ENCODE peak calls at places on chromosomes 1 and 21, in five cellular contexts. N, T, P, I and L are unnamed samples. For H3K4me1, the result is how much of the 10 kb centered on the place peaks cover.

GRCh38 chr1:168179411-168180147 is 817 bp downstream of the TIPRL start:
- DNase-seq in N (no peak), T (no peak), P (no peak), I (no peak), L (no peak)

GRCh38 chr1:229101475-229101874 is 169.4 kb upstream of the RAB4A start:
- DNase-seq in N (no peak), T (no peak), P (no peak), I (no peak), L (no peak)

GRCh38 chr1:23643668-23644554 is 47.7 kb upstream of the RPL11 start:
- DNase-seq in N (no peak), T (no peak), P (no peak), I (no peak), L (no peak)

GRCh38 chr21:42093991-42094417 is 22.9 kb downstream of the UMODL1 start:
- DNase-seq in N (peak), T (no peak), P (no peak), I (peak), L (no peak)

GRCh38 chr1:68230901-68231626 is 1.3 kb downstream of the WLS start:
- DNase-seq in N (no peak), T (peak), P (peak), I (peak), L (no peak)

GRCh38 chr1:155175927-155176371 is 2.3 kb downstream of the TRIM46 start:
- DNase-seq in N (no peak), T (peak), P (peak), I (peak), L (no peak)

GRCh38 chr1:19505694-19506457 is 20.5 kb upstream of the CAPZB start:
- DNase-seq in N (no peak), T (no peak), P (no peak), I (no peak), L (no peak)

GRCh38 chr1:170886460-170886859 is 48.9 kb upstream of the MROH9 start:
- DNase-seq in N (no peak), T (peak), P (no peak), I (no peak), L (no peak)

GRCh38 chr21:37045139-37045538 is 27.7 kb downstream of the PIGP start:
- DNase-seq in N (no peak), T (no peak), P (no peak), I (no peak), L (no peak)

GRCh38 chr1:246647113-246647512 is 77.1 kb upstream of the SCCPDH start:
- DNase-seq in N (no peak), T (peak), P (no peak), I (no peak), L (no peak)

GRCh38 chr1:32992489-32993214 is 28.0 kb upstream of the RNF19B start:
- DNase-seq in N (peak), T (peak), P (peak), I (peak), L (peak)

GRCh38 chr1:165877940-165878556 is 50.6 kb downstream of the UCK2 start:
- DNase-seq in N (no peak), T (no peak), P (no peak), I (no peak), L (no peak)

GRCh38 chr1:174626031-174627020 is 178.6 kb downstream of the GPR52 start:
- DNase-seq in N (no peak), T (no peak), P (no peak), I (no peak), L (no peak)

GRCh38 chr1:203607169-203607873 is 19.3 kb upstream of the ATP2B4 start:
- DNase-seq in N (peak), T (peak), P (peak), I (no peak), L (no peak)

GRCh38 chr1:157111396-157112165 is 12.0 kb upstream of the ETV3L start:
- DNase-seq in N (no peak), T (no peak), P (peak), I (peak), L (no peak)

GRCh38 chr21:27582246-27582945 is 615.5 kb upstream of the ADAMTS5 start:
- DNase-seq in N (no peak), T (no peak), P (no peak), I (no peak), L (no peak)

GRCh38 chr1:179310721-179311120 is 17.1 kb downstream of the SOAT1 start:
- DNase-seq in N (peak), T (no peak), P (no peak), I (no peak), L (no peak)

DNA sequence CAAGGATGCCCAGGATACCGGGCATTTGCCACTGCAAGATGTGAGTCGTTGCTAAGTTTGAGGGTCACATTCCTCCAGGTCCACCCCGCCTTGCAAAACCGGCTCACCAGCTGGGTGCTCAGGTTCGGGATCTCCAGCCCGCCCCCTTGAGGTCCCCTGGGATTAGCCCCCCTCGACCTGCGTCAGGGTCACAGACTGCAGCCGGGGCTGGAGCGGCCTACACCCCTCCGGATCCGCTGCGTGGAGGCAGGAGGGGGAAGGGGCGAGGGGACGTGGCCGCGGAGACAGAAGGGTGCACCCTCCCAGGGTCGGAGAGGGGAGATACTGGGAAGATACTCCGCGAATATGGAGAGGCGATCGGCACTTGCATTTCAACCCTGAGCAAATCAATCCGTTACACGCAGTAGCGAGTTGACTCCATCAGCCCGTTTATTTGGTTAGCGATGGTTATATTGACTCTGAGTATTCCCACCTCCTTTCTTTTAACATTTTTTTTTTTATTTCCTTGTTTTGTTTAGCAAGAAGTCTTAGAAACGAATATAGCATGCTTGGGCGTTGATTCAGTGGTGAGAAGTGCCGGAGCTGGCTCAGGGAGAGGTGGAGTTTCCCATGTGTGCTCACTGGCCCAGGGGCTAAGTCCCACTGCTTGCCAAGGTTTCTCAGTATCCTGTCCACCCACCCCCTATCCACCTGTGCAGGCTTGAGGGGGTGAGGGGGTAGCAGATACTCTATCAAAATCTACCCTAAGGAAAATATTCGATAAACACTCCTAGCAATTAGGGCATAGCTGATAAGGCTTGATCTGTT is 983 bp downstream of the IFNAR2 start:
- DNase-seq in N (peak), T (peak), P (peak), I (peak), L (no peak)
- TF ChIP-seq CTCF in N (no peak), T (no peak), P (no peak), I (no peak), L (peak)

GRCh38 chr1:199040499-199040898 is 401.7 kb downstream of the PTPRC start:
- DNase-seq in N (no peak), T (no peak), P (no peak), I (no peak), L (no peak)
- H3K4me1 ChIP-seq in N (under half), T (under half), P (under half), I (under half), L (under half)

GRCh38 chr1:211676106-211676583 is 724 bp upstream of the NEK2 start:
- DNase-seq in N (no peak), T (no peak), P (no peak), I (no peak), L (no peak)
- TF ChIP-seq POLR2AphosphoS5 in N (no peak), T (no peak), P (no peak), I (no peak), L (no peak)

DNA sequence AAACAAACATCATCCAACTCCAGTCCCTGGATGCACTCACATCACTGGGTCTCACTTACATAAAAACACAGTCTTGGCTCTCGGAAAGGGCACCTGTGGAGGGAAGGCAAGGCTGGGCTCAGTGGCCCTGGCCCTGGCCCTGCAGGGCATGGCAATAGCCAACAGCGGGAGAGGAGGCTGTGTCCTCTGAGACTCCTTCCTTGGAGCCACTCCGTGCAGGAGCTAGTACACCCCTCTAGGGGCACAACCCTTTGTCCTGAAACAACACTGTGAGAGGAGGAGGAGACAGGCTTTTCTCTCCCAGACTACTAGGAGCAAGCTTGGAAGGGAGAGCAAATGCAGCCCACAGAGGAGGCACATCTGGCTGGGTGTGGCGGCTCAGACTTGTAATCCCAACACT is 28.0 kb downstream of the URB1 start:
- DNase-seq in N (no peak), T (no peak), P (no peak), I (peak), L (no peak)
- TF ChIP-seq CTCF in N (no peak), T (no peak), P (no peak), I (no peak), L (no peak)